ENCODE peak calls at places on chromosomes 12 and 14, in nine cellular contexts. J is GM20000, V is glutamatergic neuron, S is stomach, O is AG09319, L is MCF 10A, G is upper lobe of right lung, H is left ventricle myocardium inferior, Y is body of pancreas. I is an unnamed sample.

GRCh38 chr12:8508912-8509841 is 4.1 kb upstream of the CLEC4D start:
- DNase-seq in J (no peak), V (peak), S (no peak), O (no peak), L (no peak), G (peak), H (no peak), Y (no peak), I (no peak)

GRCh38 chr14:32588448-32589320 is 259.6 kb downstream of the AKAP6 start:
- DNase-seq in J (peak), V (no peak), S (no peak), O (no peak), L (peak), G (no peak), H (no peak), Y (peak), I (peak)

GRCh38 chr14:103391048-103391447 is 5.8 kb downstream of the MARK3 start:
- DNase-seq in J (no peak), V (no peak), S (no peak), O (peak), L (peak), G (no peak), H (no peak), Y (no peak), I (peak)

GRCh38 chr12:18345021-18345735 is 83.9 kb downstream of the PIK3C2G start:
- DNase-seq in J (no peak), V (no peak), S (no peak), O (no peak), L (no peak), G (no peak), H (no peak), Y (no peak), I (no peak)

GRCh38 chr12:110743571-110744093 is 941 bp upstream of the PPP1CC start:
- DNase-seq in J (no peak), V (peak), S (no peak), O (no peak), L (peak), G (peak), H (peak), Y (no peak), I (peak)

GRCh38 chr14:71776463-71777359 is 155.5 kb upstream of the RGS6 start:
- DNase-seq in J (no peak), V (no peak), S (no peak), O (no peak), L (no peak), G (no peak), H (no peak), Y (no peak), I (peak)

GRCh38 chr14:98893675-98894074 is 378.3 kb downstream of the BCL11B start:
- DNase-seq in J (no peak), V (no peak), S (no peak), O (no peak), L (no peak), G (no peak), H (no peak), Y (peak), I (peak)

GRCh38 chr12:126069549-126070165 is 1004.4 kb downstream of the AACS start:
- DNase-seq in J (peak), V (peak), S (peak), O (peak), L (peak), G (no peak), H (no peak), Y (peak), I (peak)

GRCh38 chr12:67019070-67019469 is 250.1 kb upstream of the CAND1 start:
- DNase-seq in J (no peak), V (no peak), S (no peak), O (no peak), L (no peak), G (no peak), H (no peak), Y (peak), I (peak)

GRCh38 chr12:124136796-124137195 is 158.1 kb upstream of the RFLNA start:
- DNase-seq in J (no peak), V (no peak), S (no peak), O (no peak), L (no peak), G (no peak), H (no peak), Y (no peak), I (no peak)

GRCh38 chr14:70052990-70053389 is 135.8 kb downstream of the SLC8A3 start:
- DNase-seq in J (peak), V (no peak), S (no peak), O (no peak), L (peak), G (no peak), H (no peak), Y (no peak), I (peak)

GRCh38 chr12:109760031-109760929 is 46.7 kb downstream of the FAM222A start:
- DNase-seq in J (no peak), V (no peak), S (peak), O (no peak), L (no peak), G (peak), H (peak), Y (peak), I (no peak)

GRCh38 chr12:19120795-19121194 is 8.7 kb upstream of the PLEKHA5 start:
- DNase-seq in J (no peak), V (no peak), S (no peak), O (no peak), L (no peak), G (no peak), H (no peak), Y (no peak), I (no peak)

GRCh38 chr12:1837541-1838206 is 17.3 kb downstream of the LRTM2 start:
- DNase-seq in J (no peak), V (no peak), S (no peak), O (no peak), L (no peak), G (no peak), H (no peak), Y (no peak), I (peak)

GRCh38 chr12:50579757-50580267 is 75.0 kb downstream of the DIP2B start:
- DNase-seq in J (peak), V (no peak), S (no peak), O (no peak), L (peak), G (no peak), H (no peak), Y (peak), I (peak)

GRCh38 chr14:55398679-55399078 is 13.0 kb downstream of the ATG14 start:
- DNase-seq in J (no peak), V (no peak), S (no peak), O (peak), L (peak), G (no peak), H (no peak), Y (peak), I (peak)

GRCh38 chr12:6493580-6494350 is at the start of gene NCAPD2:
- DNase-seq in J (peak), V (peak), S (peak), O (peak), L (peak), G (peak), H (peak), Y (peak), I (peak)

GRCh38 chr12:6494968-6495367 is 1.1 kb downstream of the NCAPD2 start:
- DNase-seq in J (no peak), V (no peak), S (no peak), O (no peak), L (peak), G (no peak), H (no peak), Y (no peak), I (no peak)

GRCh38 chr12:6489449-6489848 is 3.6 kb downstream of the MRPL51 start:
- DNase-seq in J (no peak), V (no peak), S (no peak), O (no peak), L (no peak), G (no peak), H (no peak), Y (no peak), I (no peak)

GRCh38 chr12:6492838-6493579 is at the start of gene MRPL51:
- DNase-seq in J (peak), V (peak), S (peak), O (peak), L (peak), G (peak), H (peak), Y (peak), I (peak)

DNA sequence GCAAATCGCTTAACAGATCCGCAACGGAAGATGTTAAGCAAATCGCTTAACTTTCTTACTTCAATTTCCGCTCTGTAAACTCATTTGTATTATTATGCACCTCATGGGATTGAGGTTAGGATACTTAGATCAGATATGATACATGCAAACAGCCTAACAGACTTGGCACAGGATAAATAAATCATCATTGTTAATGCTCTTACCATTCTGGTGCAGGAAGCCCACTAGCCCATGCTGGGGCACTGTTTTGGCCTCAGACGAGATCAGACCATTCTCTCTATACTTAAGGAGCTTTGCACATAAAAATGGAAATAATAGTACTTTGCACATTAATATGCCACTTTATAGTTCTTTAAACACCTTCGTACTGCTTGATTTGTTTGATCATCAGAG is 445 bp downstream of the NCAPD2 start:
- DNase-seq in J (no peak), V (no peak), S (no peak), O (no peak), L (no peak), G (no peak), H (no peak), Y (no peak), I (no peak)
- TF ChIP-seq CTCF in J (no peak), V (no peak), S (no peak), O (no peak), L (no peak), G (no peak), H (no peak), Y (no peak), I (no peak)

DNA sequence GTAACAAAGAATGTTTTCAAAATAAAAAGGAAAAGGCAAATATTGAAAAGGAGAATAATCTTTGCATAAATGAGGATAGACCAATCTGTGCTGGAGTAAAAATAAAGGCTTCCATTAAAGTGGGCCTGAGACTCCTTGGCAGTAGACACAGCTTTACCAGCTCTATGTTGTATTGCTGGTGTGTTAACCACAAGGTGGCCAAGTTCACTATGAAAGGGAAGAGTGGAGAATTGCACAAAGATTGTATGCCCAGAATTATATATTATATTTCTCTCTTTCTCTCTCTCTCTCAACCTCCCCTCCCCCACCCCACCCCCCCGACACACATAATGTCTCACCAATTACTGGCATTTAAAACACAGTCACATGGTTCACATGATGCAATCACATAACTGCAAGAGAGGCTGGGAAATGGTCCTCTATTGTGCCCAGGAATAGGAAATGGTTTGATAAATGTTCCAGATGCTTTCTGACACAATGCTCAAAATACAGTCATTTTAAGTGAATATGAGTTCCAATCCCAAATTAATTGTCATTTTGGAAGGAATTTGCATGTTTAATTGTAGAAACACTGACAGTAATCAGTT is 222.6 kb upstream of the SYT1 start:
- DNase-seq in J (no peak), V (no peak), S (no peak), O (no peak), L (peak), G (no peak), H (no peak), Y (no peak), I (peak)
- TF ChIP-seq CTCF in J (no peak), V (no peak), S (no peak), O (no peak), L (no peak), G (no peak), H (no peak), Y (no peak), I (peak)

DNA sequence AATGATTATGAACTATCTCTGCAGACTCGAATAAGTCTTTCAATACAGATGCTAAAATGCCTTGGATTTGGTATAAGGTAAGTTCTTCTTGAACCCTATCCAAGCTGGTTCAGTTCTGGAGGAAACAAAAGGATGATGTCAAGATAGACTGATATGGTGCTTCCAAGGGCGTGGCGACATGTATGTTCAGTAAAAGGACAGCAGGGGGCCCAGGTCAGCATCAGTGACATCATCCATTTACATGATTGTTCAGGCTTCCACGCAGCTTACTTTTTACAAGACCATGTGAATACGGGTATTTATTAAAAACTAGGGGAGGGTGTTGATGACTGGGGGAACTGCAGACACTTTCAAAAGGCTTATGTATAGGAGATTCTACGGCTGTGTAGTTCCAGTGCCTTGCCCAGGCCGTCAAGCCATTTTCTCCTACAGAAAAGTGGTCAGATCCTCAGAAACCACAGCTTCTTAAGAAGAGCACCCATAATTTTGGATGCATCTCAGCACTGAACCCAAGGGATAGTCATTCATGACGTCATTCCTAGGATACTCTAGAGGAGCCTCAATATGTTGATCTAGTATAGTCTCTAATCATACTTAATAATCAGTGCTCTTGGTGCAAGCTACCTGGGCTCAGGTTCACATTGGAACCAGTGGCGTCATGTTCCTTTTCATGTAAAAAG is 527.7 kb downstream of the FUT8 start:
- DNase-seq in J (peak), V (peak), S (no peak), O (no peak), L (peak), G (no peak), H (no peak), Y (no peak), I (no peak)
- TF ChIP-seq CTCF in J (no peak), V (peak), S (no peak), O (no peak), L (peak), G (no peak), H (peak), Y (no peak), I (peak)

GRCh38 chr12:6376079-6376941 is 947 bp upstream of the SCNN1A start:
- DNase-seq in J (peak), V (no peak), S (peak), O (no peak), L (peak), G (peak), H (no peak), Y (peak), I (peak)

GRCh38 chr12:6375269-6376078 is at the start of gene SCNN1A:
- DNase-seq in J (no peak), V (no peak), S (peak), O (no peak), L (peak), G (peak), H (no peak), Y (peak), I (no peak)

GRCh38 chr12:6378709-6379427 is 3.5 kb upstream of the SCNN1A start:
- DNase-seq in J (no peak), V (no peak), S (no peak), O (no peak), L (no peak), G (no peak), H (no peak), Y (no peak), I (peak)

GRCh38 chr12:6377667-6377994 is 2.3 kb upstream of the SCNN1A start:
- DNase-seq in J (no peak), V (no peak), S (peak), O (no peak), L (peak), G (peak), H (no peak), Y (peak), I (no peak)

DNA sequence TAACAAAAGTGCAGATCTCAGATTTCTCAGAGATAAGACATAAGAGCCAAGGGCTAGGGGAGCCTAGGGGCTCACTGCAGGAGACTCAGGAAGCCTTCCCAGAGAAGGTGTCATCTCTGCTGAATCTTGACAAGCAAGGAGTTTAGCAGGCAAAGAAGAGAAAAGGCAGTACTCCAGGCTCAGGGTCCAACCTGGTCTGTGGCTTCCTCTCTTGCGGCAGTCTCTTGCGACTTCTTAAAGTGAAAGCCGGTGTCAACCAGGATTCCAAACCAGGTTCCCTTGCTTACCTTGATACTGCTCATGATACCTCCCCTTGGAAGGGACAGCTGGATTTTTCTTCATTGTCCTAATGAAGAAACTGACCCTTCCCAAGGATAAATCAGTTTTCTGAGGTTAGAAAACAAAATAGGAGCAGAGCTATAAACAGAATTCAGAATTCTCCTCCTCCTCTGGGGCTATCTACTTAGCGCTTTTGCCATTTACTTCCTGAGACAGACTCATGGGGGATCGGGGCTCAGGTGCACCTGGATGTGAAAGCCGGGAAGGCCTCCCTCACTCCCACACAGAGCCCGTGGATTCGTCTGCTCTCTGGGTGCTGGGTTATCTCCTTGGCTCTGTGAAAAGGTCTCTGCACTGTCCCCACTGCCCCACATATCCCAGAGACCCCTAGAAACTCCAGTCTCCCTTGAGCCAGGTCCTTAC is 1.8 kb upstream of the SCNN1A start:
- DNase-seq in J (peak), V (no peak), S (peak), O (no peak), L (no peak), G (no peak), H (no peak), Y (no peak), I (no peak)
- TF ChIP-seq CTCF in J (no peak), V (no peak), S (no peak), O (no peak), L (no peak), G (no peak), H (no peak), Y (no peak), I (no peak)

GRCh38 chr12:69355363-69356035 is 4.0 kb upstream of the YEATS4 start:
- DNase-seq in J (no peak), V (no peak), S (no peak), O (no peak), L (no peak), G (no peak), H (no peak), Y (no peak), I (no peak)
- TF ChIP-seq CTCF in J (no peak), V (no peak), S (no peak), O (no peak), L (no peak), G (no peak), H (no peak), Y (no peak), I (no peak)

DNA sequence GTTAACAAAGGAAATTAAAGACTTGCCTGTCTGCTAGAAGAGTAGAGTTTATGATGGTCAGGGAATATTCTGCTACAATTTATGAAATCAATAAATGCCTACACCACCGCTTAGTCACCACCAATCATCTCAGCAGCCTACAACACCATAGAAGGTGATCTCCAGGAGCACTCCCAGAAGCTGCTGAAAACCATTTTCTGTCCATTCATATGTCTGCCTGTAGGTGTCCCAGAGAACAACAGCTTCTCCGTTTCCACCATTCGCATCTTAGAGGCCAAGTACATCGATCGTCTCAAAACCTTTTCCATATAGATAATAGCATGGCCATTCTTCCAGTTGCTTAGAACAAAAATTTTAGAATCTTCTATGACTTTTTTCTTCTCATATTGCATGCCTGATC is 303.4 kb downstream of the KCNC2 start:
- DNase-seq in J (no peak), V (no peak), S (no peak), O (no peak), L (no peak), G (no peak), H (no peak), Y (no peak), I (no peak)
- TF ChIP-seq CTCF in J (no peak), V (no peak), S (no peak), O (no peak), L (no peak), G (no peak), H (no peak), Y (no peak), I (no peak)

GRCh38 chr12:44873898-44874297 is 2.2 kb downstream of the NELL2 start:
- DNase-seq in J (peak), V (no peak), S (no peak), O (no peak), L (peak), G (no peak), H (no peak), Y (no peak), I (peak)
- TF ChIP-seq CTCF in J (no peak), V (no peak), S (no peak), O (no peak), L (no peak), G (no peak), H (no peak), Y (peak), I (peak)

DNA sequence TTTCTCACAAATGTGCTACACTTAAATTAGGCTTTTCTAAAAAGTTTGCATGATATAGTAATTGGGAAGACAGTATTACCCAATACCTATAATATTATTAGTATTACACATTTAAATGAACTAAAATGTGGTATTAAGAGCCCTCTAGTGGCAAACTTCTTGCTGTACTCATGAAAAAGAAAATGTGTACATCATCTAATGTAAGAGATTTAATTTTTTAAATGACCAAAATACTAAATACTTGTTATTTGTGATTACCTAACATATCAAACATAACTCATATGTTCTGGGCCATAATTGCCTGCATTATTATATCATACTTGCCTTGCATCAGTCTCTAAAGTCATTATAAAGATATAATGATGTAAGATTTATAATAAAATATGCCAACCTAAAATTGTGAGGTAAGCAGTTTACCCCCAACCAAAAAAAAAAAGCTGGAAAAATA is 64.2 kb downstream of the DNAI7 start:
- DNase-seq in J (peak), V (no peak), S (no peak), O (peak), L (peak), G (no peak), H (no peak), Y (no peak), I (peak)
- TF ChIP-seq CTCF in J (peak), V (peak), S (peak), O (peak), L (peak), G (peak), H (peak), Y (peak), I (peak)

DNA sequence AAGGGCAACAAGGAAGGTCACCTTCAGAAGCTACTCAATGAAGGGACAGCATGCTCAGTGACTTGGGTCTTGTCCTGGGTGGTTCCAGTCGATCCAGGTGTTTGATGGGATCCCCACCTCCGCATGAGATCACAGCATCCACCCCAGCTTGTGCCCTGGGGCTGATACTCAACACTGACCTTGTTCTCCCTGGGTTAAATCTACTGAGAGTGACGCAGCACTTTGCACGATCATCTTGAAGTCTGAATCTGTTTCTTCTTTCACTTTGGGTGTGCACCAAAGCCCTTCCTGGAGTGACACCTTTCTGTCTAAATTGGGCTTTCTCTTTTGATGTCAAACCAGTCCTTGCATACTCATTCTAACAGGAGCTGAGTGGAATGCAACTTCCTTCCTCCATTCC is 13.8 kb downstream of the NOS1 start:
- DNase-seq in J (no peak), V (no peak), S (no peak), O (no peak), L (peak), G (no peak), H (no peak), Y (no peak), I (no peak)
- TF ChIP-seq CTCF in J (no peak), V (no peak), S (no peak), O (no peak), L (no peak), G (no peak), H (no peak), Y (no peak), I (no peak)

I was measured in fibroblast of lung.